ENCODE peak calls at places on chromosome 10, in four cellular contexts. U, R, D and E are unnamed samples.
A peak's percentile ranks its signal among the peaks of the same experiment; 100 is the strongest.

GRCh38 chr10:95225136-95225535 is 31.1 kb downstream of the ACSM6 start:
- DNase-seq in U (no peak), R (no peak), D (no peak), E (no peak)

GRCh38 chr10:63155388-63156028 is 22.4 kb downstream of the NRBF2 start:
- DNase-seq in U (no peak), R (no peak), D (peak; percentile 39), E (no peak)

GRCh38 chr10:118310822-118311221 is 31.3 kb downstream of the FAM204A start:
- DNase-seq in U (no peak), R (no peak), D (peak; percentile 34), E (no peak)

GRCh38 chr10:113162960-113163359 is 212.9 kb downstream of the TCF7L2 start:
- DNase-seq in U (no peak), R (no peak), D (no peak), E (no peak)

GRCh38 chr10:108393111-108393510 is 1228.6 kb upstream of the SORCS1 start:
- DNase-seq in U (no peak), R (no peak), D (peak; percentile 80), E (no peak)

GRCh38 chr10:68897336-68897741 is 3.8 kb upstream of the DDX50 start:
- DNase-seq in U (peak; percentile 7), R (no peak), D (peak; percentile 84), E (no peak)

GRCh38 chr10:4511559-4511958 is 314.4 kb upstream of the AKR1E2 start:
- DNase-seq in U (no peak), R (no peak), D (peak; percentile 62), E (no peak)

GRCh38 chr10:29257106-29257783 is 31.6 kb upstream of the LYZL1 start:
- DNase-seq in U (no peak), R (no peak), D (peak; percentile 87), E (no peak)

GRCh38 chr10:127527891-127528290 is 21.2 kb upstream of the NPS start:
- DNase-seq in U (no peak), R (no peak), D (no peak), E (peak; percentile 72)

GRCh38 chr10:127928021-127928806 is 21.3 kb downstream of the PTPRE start:
- DNase-seq in U (no peak), R (no peak), D (peak; percentile 77), E (no peak)

GRCh38 chr10:99276848-99277486 is 41.3 kb upstream of the HPSE2 start:
- DNase-seq in U (peak; percentile 12), R (no peak), D (peak; percentile 27), E (no peak)

GRCh38 chr10:17923728-17924127 is 28.0 kb upstream of the SLC39A12 start:
- DNase-seq in U (no peak), R (no peak), D (peak; percentile 94), E (no peak)

GRCh38 chr10:124719213-124719851 is 24.8 kb downstream of the FAM53B start:
- DNase-seq in U (peak; percentile 86), R (no peak), D (peak; percentile 56), E (peak; percentile 70)

GRCh38 chr10:16965740-16966447 is 148.7 kb upstream of the RSU1 start:
- DNase-seq in U (no peak), R (no peak), D (peak; percentile 92), E (no peak)

GRCh38 chr10:102757323-102757722 is 13.6 kb downstream of the WBP1L start:
- DNase-seq in U (no peak), R (no peak), D (no peak), E (no peak)

GRCh38 chr10:33277135-33277536 is 57.3 kb downstream of the NRP1 start:
- DNase-seq in U (no peak), R (no peak), D (peak; percentile 80), E (peak; percentile 78)

GRCh38 chr10:124530215-124530665 is 68.6 kb downstream of the LHPP start:
- DNase-seq in U (peak; percentile 92), R (peak; percentile 42), D (peak; percentile 91), E (peak; percentile 95)

GRCh38 chr10:86363184-86363832 is 3.3 kb downstream of the GRID1 start:
- DNase-seq in U (peak; percentile 35), R (no peak), D (peak; percentile 33), E (no peak)

GRCh38 chr10:105743343-105744056 is 1102.4 kb downstream of the SORCS3 start:
- DNase-seq in U (no peak), R (no peak), D (no peak), E (no peak)

GRCh38 chr10:35635576-35635975 is 6.5 kb downstream of the FZD8 start:
- DNase-seq in U (peak; percentile 56), R (no peak), D (peak; percentile 72), E (no peak)

GRCh38 chr10:34504534-34504933 is 310.6 kb downstream of the PARD3 start:
- DNase-seq in U (no peak), R (no peak), D (peak; percentile 67), E (no peak)

GRCh38 chr10:99880071-99880835 is 97.8 kb downstream of the ABCC2 start:
- DNase-seq in U (no peak), R (no peak), D (no peak), E (no peak)

GRCh38 chr10:49187950-49188761 is at the start of gene TMEM273:
- DNase-seq in U (peak; percentile 64), R (peak; percentile 39), D (no peak), E (peak; percentile 88)

GRCh38 chr10:6383099-6383812 is 180.5 kb downstream of the PFKFB3 start:
- DNase-seq in U (no peak), R (no peak), D (peak; percentile 63), E (no peak)